ENCODE peak calls at places on chromosomes 11 and 22, in ten cellular contexts. Y is stimulated activated CD8-positive, alpha-beta memory T cell treated with anti-CD3 and anti-CD28 coated beads, Interleukin-4, amount 100 ng/mL, for 48 hours; V is HFFc6; N is NCI-H2029 treated with DMSO at 0.1 percent for 48 hours; M is activated CD4-positive, alpha-beta memory T cell treated with anti-CD3 and anti-CD28 coated beads, Interleukin-2, amount 10 ng/mL, durations not matched to agents 7 days and 5 days; W is activated T-cell treated with anti-CD3 and anti-CD28 coated beads, Interleukin-2, amount 50 U/mL, for 4 hours; K is AG08395; S is kidney glomerular epithelial cell; H is activated CD4-positive, CD25-positive, alpha-beta regulatory T cell treated with anti-CD3 and anti-CD28 coated beads, Interleukin-2, amount 50 U/mL, for 16 hours; T is skeletal muscle cell. J is an unnamed sample.

GRCh38 chr11:47587733-47588326 is 1.4 kb downstream of the FAM180B start:
- DNase-seq in S (no peak), M (no peak), Y (no peak), N (no peak), T (no peak), H (no peak), W (no peak), K (no peak), V (no peak), J (no peak)

GRCh38 chr11:130003717-130004001 is 1.0 kb upstream of the PRDM10 start:
- DNase-seq in M (no peak), W (no peak), T (no peak), K (no peak), H (no peak), S (no peak), V (no peak), N (no peak), Y (no peak), J (no peak)

GRCh38 chr22:38760477-38761201 is 4.8 kb upstream of the SUN2 start:
- DNase-seq in K (no peak), S (no peak), W (no peak), M (no peak), N (no peak), H (no peak), Y (no peak), T (no peak), V (no peak), J (no peak)

GRCh38 chr11:10653242-10653641 is 40.3 kb downstream of the IRAG1 start:
- DNase-seq in V (no peak), T (no peak), W (no peak), Y (no peak), M (no peak), N (no peak), H (no peak), S (no peak), K (no peak), J (no peak)

GRCh38 chr11:20110908-20111669 is 49.2 kb downstream of the DBX1 start:
- DNase-seq in M (peak), H (peak), N (peak), V (peak), W (peak), T (peak), S (peak), Y (peak), K (peak), J (peak)

GRCh38 chr11:92865352-92865751 is 104.1 kb upstream of the MTNR1B start:
- DNase-seq in W (no peak), S (no peak), M (no peak), V (peak), K (peak), H (no peak), Y (no peak), T (no peak), N (no peak), J (no peak)

GRCh38 chr22:40856513-40857308 is at the start of the genes ST13 and XPNPEP3:
- DNase-seq in T (peak), N (peak), W (peak), V (peak), M (peak), K (peak), S (peak), H (peak), Y (peak), J (peak)

GRCh38 chr11:119795231-119795630 is 66.2 kb upstream of the NECTIN1 start:
- DNase-seq in K (peak), S (no peak), N (no peak), H (no peak), M (no peak), V (peak), T (peak), W (no peak), Y (no peak), J (no peak)

GRCh38 chr22:29041408-29041807 is 20.2 kb downstream of the C22orf31 start:
- DNase-seq in W (no peak), Y (no peak), V (peak), N (peak), S (no peak), H (no peak), M (no peak), K (peak), T (no peak), J (no peak)

GRCh38 chr11:102192349-102193066 is 82.3 kb downstream of the YAP1 start:
- DNase-seq in N (no peak), M (no peak), Y (no peak), H (no peak), W (no peak), V (no peak), K (no peak), S (no peak), T (no peak), J (no peak)

GRCh38 chr11:104534268-104534667 is 364.0 kb downstream of the CASP12 start:
- DNase-seq in M (no peak), W (no peak), H (no peak), K (no peak), N (no peak), T (peak), S (peak), Y (no peak), V (no peak), J (no peak)

GRCh38 chr11:63816732-63817131 is 3.5 kb downstream of the SPINDOC start:
- DNase-seq in K (no peak), S (no peak), M (no peak), N (no peak), Y (no peak), H (no peak), V (no peak), W (no peak), T (no peak), J (no peak)

GRCh38 chr11:33475999-33476398 is 218.8 kb downstream of the HIPK3 start:
- DNase-seq in Y (no peak), W (no peak), H (no peak), T (peak), V (peak), M (no peak), S (peak), N (no peak), K (peak), J (no peak)

J was measured in RWPE2.